ENCODE peak calls at places on chromosomes 1 and 21, in seven cellular contexts. One of them, this sample, is unnamed.

GRCh38 chr21:34800797-34801518 is 132.2 kb downstream of the CLIC6 start:
- DNase-seq in neural crest cell: no peak
- DNase-seq in H1: no peak
- DNase-seq in choroid plexus epithelial cell: peak; percentile 82
- DNase-seq in adrenal gland: no peak
- DNase-seq in A549: peak; percentile 20
- DNase-seq in AG09309: no peak
- DNase-seq in this sample: no peak

GRCh38 chr1:32372149-32372756 is 9.9 kb downstream of the TSSK3 start:
- DNase-seq in adrenal gland: no peak
- DNase-seq in A549: no peak
- DNase-seq in choroid plexus epithelial cell: no peak
- DNase-seq in neural crest cell: no peak
- DNase-seq in AG09309: no peak
- DNase-seq in H1: no peak
- DNase-seq in this sample: no peak

GRCh38 chr1:178870944-178871343 is at the start of gene ANGPTL1:
- DNase-seq in neural crest cell: peak; percentile 18
- DNase-seq in choroid plexus epithelial cell: peak; percentile 79
- DNase-seq in AG09309: no peak
- DNase-seq in adrenal gland: no peak
- DNase-seq in A549: no peak
- DNase-seq in H1: no peak
- DNase-seq in this sample: no peak

GRCh38 chr1:52913537-52913936 is 8.0 kb downstream of the ECHDC2 start:
- DNase-seq in adrenal gland: no peak
- DNase-seq in H1: no peak
- DNase-seq in choroid plexus epithelial cell: no peak
- DNase-seq in neural crest cell: no peak
- DNase-seq in A549: no peak
- DNase-seq in AG09309: no peak
- DNase-seq in this sample: no peak

GRCh38 chr1:163227126-163227525 is 24.4 kb upstream of the RGS5 start:
- DNase-seq in choroid plexus epithelial cell: no peak
- DNase-seq in A549: no peak
- DNase-seq in H1: no peak
- DNase-seq in neural crest cell: no peak
- DNase-seq in adrenal gland: no peak
- DNase-seq in AG09309: no peak
- DNase-seq in this sample: no peak

GRCh38 chr1:208175508-208175895 is 68.7 kb downstream of the PLXNA2 start:
- DNase-seq in A549: no peak
- DNase-seq in adrenal gland: no peak
- DNase-seq in choroid plexus epithelial cell: no peak
- DNase-seq in neural crest cell: no peak
- DNase-seq in AG09309: no peak
- DNase-seq in H1: no peak
- DNase-seq in this sample: no peak

GRCh38 chr21:37079211-37079824 is 6.3 kb downstream of the TTC3 start:
- DNase-seq in AG09309: no peak
- DNase-seq in A549: no peak
- DNase-seq in adrenal gland: no peak
- DNase-seq in choroid plexus epithelial cell: no peak
- DNase-seq in H1: no peak
- DNase-seq in neural crest cell: no peak
- DNase-seq in this sample: no peak

GRCh38 chr1:84225636-84226035 is 75.9 kb upstream of the SAMD13 start:
- DNase-seq in neural crest cell: no peak
- DNase-seq in A549: no peak
- DNase-seq in adrenal gland: no peak
- DNase-seq in choroid plexus epithelial cell: no peak
- DNase-seq in H1: no peak
- DNase-seq in AG09309: no peak
- DNase-seq in this sample: no peak

GRCh38 chr1:236830116-236830515 is 35.0 kb downstream of the MTR start:
- DNase-seq in adrenal gland: no peak
- DNase-seq in choroid plexus epithelial cell: no peak
- DNase-seq in AG09309: no peak
- DNase-seq in H1: no peak
- DNase-seq in A549: no peak
- DNase-seq in neural crest cell: no peak
- DNase-seq in this sample: no peak

GRCh38 chr1:36172983-36173382 is 17.0 kb downstream of the MAP7D1 start:
- DNase-seq in A549: no peak
- DNase-seq in neural crest cell: no peak
- DNase-seq in adrenal gland: no peak
- DNase-seq in choroid plexus epithelial cell: peak; percentile 61
- DNase-seq in H1: no peak
- DNase-seq in AG09309: no peak
- DNase-seq in this sample: no peak

GRCh38 chr1:65993047-65993363 is 200.3 kb downstream of the PDE4B start:
- DNase-seq in AG09309: no peak
- DNase-seq in adrenal gland: no peak
- DNase-seq in neural crest cell: no peak
- DNase-seq in A549: peak; percentile 24
- DNase-seq in choroid plexus epithelial cell: no peak
- DNase-seq in H1: no peak
- DNase-seq in this sample: no peak

GRCh38 chr21:45922648-45923047 is 58.9 kb upstream of the COL6A1 start:
- DNase-seq in AG09309: no peak
- DNase-seq in A549: no peak
- DNase-seq in H1: no peak
- DNase-seq in neural crest cell: no peak
- DNase-seq in adrenal gland: no peak
- DNase-seq in choroid plexus epithelial cell: no peak
- DNase-seq in this sample: no peak

GRCh38 chr21:45926281-45926680 is 55.3 kb upstream of the COL6A1 start:
- DNase-seq in H1: no peak
- DNase-seq in neural crest cell: no peak
- DNase-seq in adrenal gland: no peak
- DNase-seq in A549: no peak
- DNase-seq in AG09309: no peak
- DNase-seq in choroid plexus epithelial cell: peak; percentile 20
- DNase-seq in this sample: no peak

GRCh38 chr21:45921917-45922316 is 59.7 kb upstream of the COL6A1 start:
- DNase-seq in A549: no peak
- DNase-seq in AG09309: no peak
- DNase-seq in adrenal gland: no peak
- DNase-seq in neural crest cell: no peak
- DNase-seq in choroid plexus epithelial cell: no peak
- DNase-seq in H1: no peak
- DNase-seq in this sample: no peak

GRCh38 chr21:45920824-45921600 is 60.6 kb upstream of the COL6A1 start:
- DNase-seq in adrenal gland: no peak
- DNase-seq in AG09309: no peak
- DNase-seq in choroid plexus epithelial cell: no peak
- DNase-seq in A549: no peak
- DNase-seq in H1: no peak
- DNase-seq in neural crest cell: no peak
- DNase-seq in this sample: no peak

GRCh38 chr21:45923146-45923545 is 58.4 kb upstream of the COL6A1 start:
- DNase-seq in neural crest cell: peak; percentile 71
- DNase-seq in AG09309: peak; percentile 53
- DNase-seq in adrenal gland: peak; percentile 68
- DNase-seq in choroid plexus epithelial cell: peak; percentile 86
- DNase-seq in A549: peak; percentile 58
- DNase-seq in H1: peak; percentile 56
- DNase-seq in this sample: no peak
- TF ChIP-seq CTCF in neural crest cell: peak; percentile 81
- TF ChIP-seq CTCF in AG09309: peak; percentile 98
- TF ChIP-seq CTCF in adrenal gland: peak; percentile 57
- TF ChIP-seq CTCF in choroid plexus epithelial cell: peak; percentile 97
- TF ChIP-seq CTCF in A549: peak; percentile 38
- TF ChIP-seq CTCF in H1: peak; percentile 94
- TF ChIP-seq CTCF in this sample: peak; percentile 84

DNA sequence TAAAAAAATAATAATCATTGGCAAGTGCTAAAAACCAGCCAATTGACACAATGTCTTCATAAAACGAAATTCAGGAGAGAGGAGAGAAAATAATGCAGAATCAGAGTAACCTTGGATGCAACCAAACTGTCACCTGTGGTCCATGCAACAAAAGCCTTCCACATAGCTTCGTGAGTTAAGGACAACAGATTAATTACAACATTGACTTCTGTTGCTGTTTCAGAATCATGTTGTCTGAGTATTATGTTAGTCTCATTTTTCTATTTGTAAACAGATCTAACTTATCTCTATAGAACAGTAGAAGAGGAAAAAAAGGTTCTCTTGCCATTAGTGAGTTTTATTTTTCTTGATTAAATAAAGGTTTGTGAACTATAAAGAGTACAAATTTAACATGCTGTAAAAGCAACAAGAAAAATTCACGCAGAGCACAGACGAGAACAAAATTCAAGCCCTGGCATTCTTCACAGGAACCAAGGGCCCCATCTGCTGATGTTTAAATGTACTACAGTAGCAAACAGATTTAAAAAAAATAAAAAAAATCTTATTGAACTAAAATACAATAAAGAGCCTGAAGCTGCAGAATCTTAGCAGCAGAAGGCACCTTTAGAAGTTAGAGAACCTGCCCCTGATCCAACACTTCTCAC is 381.1 kb upstream of the PKN2 start:
- DNase-seq in adrenal gland: peak; percentile 28
- DNase-seq in choroid plexus epithelial cell: peak; percentile 52
- DNase-seq in AG09309: no peak
- DNase-seq in A549: peak; percentile 17
- DNase-seq in neural crest cell: no peak
- DNase-seq in H1: peak; percentile 3
- DNase-seq in this sample: no peak
- TF ChIP-seq CTCF in adrenal gland: peak; percentile 69
- TF ChIP-seq CTCF in choroid plexus epithelial cell: peak; percentile 50
- TF ChIP-seq CTCF in AG09309: peak; percentile 27
- TF ChIP-seq CTCF in A549: peak; percentile 54
- TF ChIP-seq CTCF in neural crest cell: peak; percentile 84
- TF ChIP-seq CTCF in H1: peak; percentile 31
- TF ChIP-seq CTCF in this sample: peak; percentile 79

GRCh38 chr1:4653796-4654715 is at the start of gene AJAP1:
- DNase-seq in neural crest cell: peak; percentile 37
- DNase-seq in H1: no peak
- DNase-seq in A549: no peak
- DNase-seq in adrenal gland: no peak
- DNase-seq in choroid plexus epithelial cell: no peak
- DNase-seq in AG09309: no peak
- DNase-seq in this sample: no peak

GRCh38 chr1:4656533-4657140 is 2.2 kb downstream of the AJAP1 start:
- DNase-seq in neural crest cell: no peak
- DNase-seq in AG09309: no peak
- DNase-seq in adrenal gland: no peak
- DNase-seq in choroid plexus epithelial cell: no peak
- DNase-seq in A549: no peak
- DNase-seq in H1: no peak
- DNase-seq in this sample: no peak

GRCh38 chr1:4654764-4655673 is 610 bp downstream of the AJAP1 start:
- DNase-seq in choroid plexus epithelial cell: no peak
- DNase-seq in neural crest cell: peak; percentile 8
- DNase-seq in H1: no peak
- DNase-seq in A549: no peak
- DNase-seq in AG09309: no peak
- DNase-seq in adrenal gland: no peak
- DNase-seq in this sample: no peak

GRCh38 chr1:4657244-4657789 is 2.9 kb downstream of the AJAP1 start:
- DNase-seq in A549: no peak
- DNase-seq in AG09309: no peak
- DNase-seq in choroid plexus epithelial cell: no peak
- DNase-seq in H1: no peak
- DNase-seq in adrenal gland: no peak
- DNase-seq in neural crest cell: no peak
- DNase-seq in this sample: no peak

GRCh38 chr1:4655674-4656532 is 1.5 kb downstream of the AJAP1 start:
- DNase-seq in neural crest cell: peak; percentile 69
- DNase-seq in H1: no peak
- DNase-seq in adrenal gland: peak; percentile 18
- DNase-seq in A549: peak; percentile 68
- DNase-seq in choroid plexus epithelial cell: peak; percentile 46
- DNase-seq in AG09309: no peak
- DNase-seq in this sample: peak; percentile 77
- TF ChIP-seq CTCF in neural crest cell: peak; percentile 90
- TF ChIP-seq CTCF in H1: peak; percentile 85
- TF ChIP-seq CTCF in adrenal gland: peak; percentile 44
- TF ChIP-seq CTCF in A549: peak; percentile 58
- TF ChIP-seq CTCF in choroid plexus epithelial cell: peak; percentile 61
- TF ChIP-seq CTCF in AG09309: peak; percentile 50
- TF ChIP-seq CTCF in this sample: peak; percentile 91

GRCh38 chr1:151579436-151580225 is 32.2 kb upstream of the SNX27 start:
- DNase-seq in neural crest cell: no peak
- DNase-seq in H1: no peak
- DNase-seq in AG09309: no peak
- DNase-seq in adrenal gland: no peak
- DNase-seq in choroid plexus epithelial cell: peak; percentile 63
- DNase-seq in A549: no peak
- DNase-seq in this sample: no peak

GRCh38 chr1:151577173-151577572 is 34.7 kb upstream of the SNX27 start:
- DNase-seq in adrenal gland: no peak
- DNase-seq in H1: no peak
- DNase-seq in AG09309: no peak
- DNase-seq in choroid plexus epithelial cell: no peak
- DNase-seq in neural crest cell: no peak
- DNase-seq in A549: no peak
- DNase-seq in this sample: no peak

GRCh38 chr1:151578941-151579340 is 32.9 kb upstream of the SNX27 start:
- DNase-seq in choroid plexus epithelial cell: no peak
- DNase-seq in AG09309: no peak
- DNase-seq in A549: no peak
- DNase-seq in neural crest cell: no peak
- DNase-seq in adrenal gland: no peak
- DNase-seq in H1: no peak
- DNase-seq in this sample: no peak

GRCh38 chr1:151570819-151571218 is 30.7 kb downstream of the TUFT1 start:
- DNase-seq in A549: no peak
- DNase-seq in H1: no peak
- DNase-seq in adrenal gland: no peak
- DNase-seq in neural crest cell: no peak
- DNase-seq in choroid plexus epithelial cell: no peak
- DNase-seq in AG09309: no peak
- DNase-seq in this sample: no peak

DNA sequence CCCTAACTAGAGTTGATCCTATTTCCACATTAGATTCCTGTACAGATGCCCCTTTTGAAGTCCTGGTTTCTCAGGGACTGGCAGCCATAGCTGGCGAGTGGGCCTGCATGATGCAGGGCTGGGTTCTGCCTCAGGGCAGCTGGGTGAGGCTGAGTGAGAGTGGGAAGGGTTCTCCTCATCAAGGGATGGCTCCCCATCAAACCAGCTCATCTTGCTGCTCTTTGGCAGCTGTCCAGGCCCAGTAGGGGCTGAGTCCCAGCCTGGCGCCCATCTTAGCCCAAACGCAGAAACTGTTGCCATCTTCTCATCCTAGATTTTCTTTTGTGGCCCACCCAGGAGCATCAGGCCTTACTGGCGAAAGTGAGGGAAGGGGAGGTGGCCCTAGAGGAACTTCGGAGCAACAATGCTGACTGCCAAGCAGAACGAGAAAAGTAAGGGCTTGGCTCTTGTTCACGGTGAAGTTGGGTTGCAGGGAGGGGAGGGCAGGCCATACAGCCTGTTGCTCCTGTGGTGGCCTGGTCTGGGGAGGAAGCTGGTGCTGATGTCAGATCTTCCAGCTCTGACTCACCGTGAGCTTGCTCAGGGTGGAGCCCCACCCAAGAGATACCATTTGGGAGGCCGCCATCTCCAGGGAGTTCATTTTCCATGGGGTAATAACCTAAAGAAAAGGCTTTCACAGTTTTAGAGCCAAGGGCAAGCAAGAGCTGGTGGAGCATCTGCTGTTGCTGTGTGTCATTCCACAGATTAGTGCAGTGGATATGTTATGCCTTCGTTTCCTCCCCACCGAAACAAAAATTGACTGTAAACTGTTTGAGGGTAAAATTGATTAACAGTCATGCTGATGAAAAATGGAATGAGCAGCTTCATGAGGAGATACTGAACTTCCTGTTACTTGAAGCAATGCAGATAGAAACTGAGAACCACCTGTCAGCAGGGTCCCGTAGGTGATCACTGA is 34.7 kb downstream of the TUFT1 start:
- DNase-seq in AG09309: peak; percentile 51
- DNase-seq in adrenal gland: no peak
- DNase-seq in choroid plexus epithelial cell: peak; percentile 61
- DNase-seq in neural crest cell: no peak
- DNase-seq in A549: peak; percentile 67
- DNase-seq in H1: no peak
- DNase-seq in this sample: no peak
- TF ChIP-seq CTCF in AG09309: no peak
- TF ChIP-seq CTCF in adrenal gland: no peak
- TF ChIP-seq CTCF in choroid plexus epithelial cell: no peak
- TF ChIP-seq CTCF in neural crest cell: no peak
- TF ChIP-seq CTCF in A549: no peak
- TF ChIP-seq CTCF in H1: no peak
- TF ChIP-seq CTCF in this sample: no peak

This sample was measured in type B pancreatic cell.